ENCODE peak calls at places on chromosome 16, in nine cellular contexts. One of them, this sample, is unnamed.

GRCh38 chr16:66020061-66020460 is 346.4 kb upstream of the CDH5 start:
- DNase-seq in endodermal cell: no peak
- DNase-seq in heart right ventricle: no peak
- DNase-seq in sigmoid colon: no peak
- DNase-seq in choroid plexus epithelial cell: peak
- DNase-seq in prostate gland: no peak
- DNase-seq in GM23338: no peak
- DNase-seq in spleen: no peak
- DNase-seq in neural progenitor cell: no peak
- DNase-seq in this sample: no peak

GRCh38 chr16:2904922-2905240 is 6.8 kb upstream of the FLYWCH1 start:
- DNase-seq in heart right ventricle: no peak
- DNase-seq in neural progenitor cell: no peak
- DNase-seq in prostate gland: no peak
- DNase-seq in endodermal cell: no peak
- DNase-seq in GM23338: no peak
- DNase-seq in sigmoid colon: peak
- DNase-seq in spleen: no peak
- DNase-seq in choroid plexus epithelial cell: no peak
- DNase-seq in this sample: no peak

GRCh38 chr16:19400709-19401108 is 17.0 kb upstream of the TMC5 start:
- DNase-seq in GM23338: peak
- DNase-seq in neural progenitor cell: no peak
- DNase-seq in spleen: no peak
- DNase-seq in prostate gland: no peak
- DNase-seq in sigmoid colon: no peak
- DNase-seq in choroid plexus epithelial cell: no peak
- DNase-seq in endodermal cell: peak
- DNase-seq in heart right ventricle: no peak
- DNase-seq in this sample: no peak

GRCh38 chr16:83137326-83137770 is 510.6 kb downstream of the CDH13 start:
- DNase-seq in prostate gland: peak
- DNase-seq in neural progenitor cell: peak
- DNase-seq in choroid plexus epithelial cell: peak
- DNase-seq in spleen: no peak
- DNase-seq in heart right ventricle: no peak
- DNase-seq in sigmoid colon: no peak
- DNase-seq in endodermal cell: no peak
- DNase-seq in GM23338: no peak
- DNase-seq in this sample: no peak

GRCh38 chr16:58515871-58516767 is 802 bp downstream of the SETD6 start:
- DNase-seq in endodermal cell: peak
- DNase-seq in neural progenitor cell: peak
- DNase-seq in prostate gland: no peak
- DNase-seq in heart right ventricle: no peak
- DNase-seq in sigmoid colon: peak
- DNase-seq in choroid plexus epithelial cell: no peak
- DNase-seq in GM23338: peak
- DNase-seq in spleen: peak
- DNase-seq in this sample: no peak

GRCh38 chr16:86632944-86633343 is 54.6 kb downstream of the FOXL1 start:
- DNase-seq in prostate gland: no peak
- DNase-seq in spleen: no peak
- DNase-seq in choroid plexus epithelial cell: no peak
- DNase-seq in heart right ventricle: no peak
- DNase-seq in endodermal cell: no peak
- DNase-seq in neural progenitor cell: no peak
- DNase-seq in sigmoid colon: no peak
- DNase-seq in GM23338: no peak
- DNase-seq in this sample: no peak

GRCh38 chr16:47299587-47299986 is 155.8 kb upstream of the NETO2 start:
- DNase-seq in neural progenitor cell: no peak
- DNase-seq in prostate gland: no peak
- DNase-seq in endodermal cell: no peak
- DNase-seq in spleen: no peak
- DNase-seq in choroid plexus epithelial cell: no peak
- DNase-seq in heart right ventricle: no peak
- DNase-seq in sigmoid colon: no peak
- DNase-seq in GM23338: no peak
- DNase-seq in this sample: no peak

GRCh38 chr16:23436992-23437391 is 16.0 kb downstream of the COG7 start:
- DNase-seq in heart right ventricle: no peak
- DNase-seq in prostate gland: no peak
- DNase-seq in neural progenitor cell: no peak
- DNase-seq in endodermal cell: no peak
- DNase-seq in choroid plexus epithelial cell: no peak
- DNase-seq in GM23338: no peak
- DNase-seq in spleen: no peak
- DNase-seq in sigmoid colon: no peak
- DNase-seq in this sample: no peak

GRCh38 chr16:24009060-24009459 is 173.3 kb downstream of the PRKCB start:
- DNase-seq in endodermal cell: no peak
- DNase-seq in GM23338: no peak
- DNase-seq in prostate gland: no peak
- DNase-seq in spleen: no peak
- DNase-seq in choroid plexus epithelial cell: no peak
- DNase-seq in neural progenitor cell: no peak
- DNase-seq in heart right ventricle: no peak
- DNase-seq in sigmoid colon: no peak
- DNase-seq in this sample: no peak

GRCh38 chr16:66188786-66189725 is 177.4 kb upstream of the CDH5 start:
- DNase-seq in prostate gland: no peak
- DNase-seq in neural progenitor cell: peak
- DNase-seq in GM23338: no peak
- DNase-seq in choroid plexus epithelial cell: peak
- DNase-seq in endodermal cell: peak
- DNase-seq in spleen: no peak
- DNase-seq in heart right ventricle: peak
- DNase-seq in sigmoid colon: no peak
- DNase-seq in this sample: no peak

GRCh38 chr16:56919099-56919800 is 12.7 kb upstream of the HERPUD1 start:
- DNase-seq in heart right ventricle: no peak
- DNase-seq in endodermal cell: peak
- DNase-seq in neural progenitor cell: no peak
- DNase-seq in prostate gland: peak
- DNase-seq in GM23338: no peak
- DNase-seq in choroid plexus epithelial cell: no peak
- DNase-seq in spleen: no peak
- DNase-seq in sigmoid colon: peak
- DNase-seq in this sample: no peak

GRCh38 chr16:27208809-27209208 is 5.5 kb downstream of the KDM8 start:
- DNase-seq in GM23338: no peak
- DNase-seq in choroid plexus epithelial cell: no peak
- DNase-seq in heart right ventricle: no peak
- DNase-seq in spleen: no peak
- DNase-seq in sigmoid colon: no peak
- DNase-seq in prostate gland: no peak
- DNase-seq in endodermal cell: no peak
- DNase-seq in neural progenitor cell: no peak
- DNase-seq in this sample: no peak

GRCh38 chr16:82071421-82071820 is 36.4 kb downstream of the HSD17B2 start:
- DNase-seq in heart right ventricle: no peak
- DNase-seq in neural progenitor cell: peak
- DNase-seq in endodermal cell: no peak
- DNase-seq in prostate gland: no peak
- DNase-seq in GM23338: no peak
- DNase-seq in spleen: no peak
- DNase-seq in sigmoid colon: no peak
- DNase-seq in choroid plexus epithelial cell: no peak
- DNase-seq in this sample: no peak
- H3K4me3 ChIP-seq in heart right ventricle: no peak
- H3K4me3 ChIP-seq in neural progenitor cell: no peak
- H3K4me3 ChIP-seq in endodermal cell: no peak
- H3K4me3 ChIP-seq in prostate gland: no peak
- H3K4me3 ChIP-seq in GM23338: no peak
- H3K4me3 ChIP-seq in spleen: no peak
- H3K4me3 ChIP-seq in sigmoid colon: no peak
- H3K4me3 ChIP-seq in choroid plexus epithelial cell: no peak
- H3K4me3 ChIP-seq in this sample: no peak

GRCh38 chr16:11675561-11676511 is 7.6 kb downstream of the SNN start:
- DNase-seq in endodermal cell: peak
- DNase-seq in spleen: no peak
- DNase-seq in GM23338: peak
- DNase-seq in choroid plexus epithelial cell: no peak
- DNase-seq in heart right ventricle: no peak
- DNase-seq in sigmoid colon: peak
- DNase-seq in prostate gland: no peak
- DNase-seq in neural progenitor cell: no peak
- DNase-seq in this sample: no peak
- TF ChIP-seq CTCF in endodermal cell: no peak
- TF ChIP-seq CTCF in spleen: no peak
- TF ChIP-seq CTCF in GM23338: no peak
- TF ChIP-seq CTCF in choroid plexus epithelial cell: no peak
- TF ChIP-seq CTCF in heart right ventricle: no peak
- TF ChIP-seq CTCF in sigmoid colon: no peak
- TF ChIP-seq CTCF in prostate gland: no peak
- TF ChIP-seq CTCF in neural progenitor cell: no peak
- TF ChIP-seq CTCF in this sample: no peak

GRCh38 chr16:79582789-79583188 is 17.7 kb downstream of the MAF start:
- DNase-seq in spleen: no peak
- DNase-seq in neural progenitor cell: no peak
- DNase-seq in sigmoid colon: no peak
- DNase-seq in heart right ventricle: no peak
- DNase-seq in prostate gland: no peak
- DNase-seq in choroid plexus epithelial cell: no peak
- DNase-seq in endodermal cell: no peak
- DNase-seq in GM23338: no peak
- DNase-seq in this sample: no peak
- H3K4me3 ChIP-seq in spleen: no peak
- H3K4me3 ChIP-seq in neural progenitor cell: no peak
- H3K4me3 ChIP-seq in sigmoid colon: no peak
- H3K4me3 ChIP-seq in heart right ventricle: no peak
- H3K4me3 ChIP-seq in prostate gland: no peak
- H3K4me3 ChIP-seq in choroid plexus epithelial cell: no peak
- H3K4me3 ChIP-seq in endodermal cell: no peak
- H3K4me3 ChIP-seq in GM23338: no peak
- H3K4me3 ChIP-seq in this sample: no peak

DNA sequence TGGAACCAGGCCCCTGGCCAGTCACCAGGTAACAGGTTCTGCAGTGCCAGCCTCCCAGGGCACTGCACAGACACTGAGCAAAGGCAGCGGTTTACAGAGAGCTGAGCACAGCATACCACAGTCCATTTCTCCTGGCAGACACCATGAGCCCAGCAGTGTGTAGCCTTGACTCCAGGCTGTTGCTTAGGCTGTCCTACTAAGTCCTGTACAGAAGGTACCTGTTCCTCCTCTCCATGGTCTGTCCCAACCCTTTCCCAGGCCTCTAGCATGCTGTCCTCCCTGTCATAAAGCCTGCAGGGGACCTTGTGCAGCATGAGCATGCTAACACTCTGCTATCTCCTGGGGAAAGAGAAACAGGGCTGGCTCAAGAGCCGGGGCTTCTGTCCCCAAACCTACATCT is 20.0 kb downstream of the ATP6V0D1 start:
- DNase-seq in spleen: no peak
- DNase-seq in sigmoid colon: no peak
- DNase-seq in endodermal cell: no peak
- DNase-seq in heart right ventricle: no peak
- DNase-seq in choroid plexus epithelial cell: no peak
- DNase-seq in GM23338: no peak
- DNase-seq in neural progenitor cell: no peak
- DNase-seq in prostate gland: no peak
- DNase-seq in this sample: no peak
- TF ChIP-seq CTCF in spleen: no peak
- TF ChIP-seq CTCF in sigmoid colon: no peak
- TF ChIP-seq CTCF in endodermal cell: no peak
- TF ChIP-seq CTCF in heart right ventricle: no peak
- TF ChIP-seq CTCF in choroid plexus epithelial cell: no peak
- TF ChIP-seq CTCF in GM23338: no peak
- TF ChIP-seq CTCF in neural progenitor cell: no peak
- TF ChIP-seq CTCF in prostate gland: no peak
- TF ChIP-seq CTCF in this sample: no peak

DNA sequence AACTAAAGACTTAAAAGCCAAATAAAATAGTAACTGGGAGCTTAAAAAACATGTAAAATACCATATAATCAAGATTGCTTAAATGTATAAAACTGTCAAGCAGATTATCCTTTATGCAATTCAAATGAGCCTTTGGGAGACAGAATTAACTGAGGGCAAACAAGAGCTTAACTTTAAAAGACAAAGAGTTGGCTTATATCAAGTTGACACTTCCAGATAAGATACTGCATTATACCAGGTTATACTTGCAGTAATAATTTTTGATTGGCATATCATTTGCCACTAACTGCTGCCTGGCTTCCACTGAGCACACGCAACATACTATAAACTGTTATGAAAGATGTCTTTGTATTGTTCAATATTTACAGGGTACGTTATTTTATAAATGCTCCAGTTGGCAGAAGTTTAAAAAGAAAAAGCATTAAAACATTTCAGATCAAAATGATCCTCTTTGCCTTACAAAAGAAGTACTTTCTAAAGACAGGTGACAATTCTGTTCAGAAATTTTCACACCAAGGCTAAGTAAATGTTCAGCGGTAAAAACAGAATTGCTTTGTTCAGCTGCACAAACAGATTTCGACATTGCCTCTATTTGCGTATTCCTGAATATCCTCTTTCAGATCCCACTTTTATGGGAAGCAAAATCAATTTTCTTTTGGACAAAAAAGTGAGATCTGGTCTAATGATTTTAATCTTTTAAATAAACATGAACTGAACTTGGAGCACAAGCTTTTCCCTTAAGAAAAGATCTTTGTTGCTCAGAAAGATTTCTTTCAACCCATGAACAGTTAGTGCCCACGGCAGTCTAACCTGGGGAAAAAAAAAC is 50.7 kb downstream of the TOX3 start:
- DNase-seq in sigmoid colon: no peak
- DNase-seq in neural progenitor cell: no peak
- DNase-seq in endodermal cell: no peak
- DNase-seq in prostate gland: no peak
- DNase-seq in heart right ventricle: no peak
- DNase-seq in choroid plexus epithelial cell: no peak
- DNase-seq in spleen: no peak
- DNase-seq in GM23338: no peak
- DNase-seq in this sample: no peak
- H3K4me3 ChIP-seq in sigmoid colon: no peak
- H3K4me3 ChIP-seq in neural progenitor cell: no peak
- H3K4me3 ChIP-seq in endodermal cell: no peak
- H3K4me3 ChIP-seq in prostate gland: no peak
- H3K4me3 ChIP-seq in heart right ventricle: no peak
- H3K4me3 ChIP-seq in choroid plexus epithelial cell: no peak
- H3K4me3 ChIP-seq in spleen: no peak
- H3K4me3 ChIP-seq in GM23338: no peak
- H3K4me3 ChIP-seq in this sample: no peak

GRCh38 chr16:85385463-85386331 is 227.4 kb upstream of the GSE1 start:
- DNase-seq in endodermal cell: no peak
- DNase-seq in spleen: peak
- DNase-seq in choroid plexus epithelial cell: no peak
- DNase-seq in sigmoid colon: peak
- DNase-seq in prostate gland: no peak
- DNase-seq in heart right ventricle: no peak
- DNase-seq in GM23338: no peak
- DNase-seq in neural progenitor cell: no peak
- DNase-seq in this sample: no peak
- TF ChIP-seq CTCF in endodermal cell: no peak
- TF ChIP-seq CTCF in spleen: no peak
- TF ChIP-seq CTCF in choroid plexus epithelial cell: no peak
- TF ChIP-seq CTCF in sigmoid colon: no peak
- TF ChIP-seq CTCF in prostate gland: no peak
- TF ChIP-seq CTCF in heart right ventricle: no peak
- TF ChIP-seq CTCF in GM23338: peak
- TF ChIP-seq CTCF in neural progenitor cell: no peak
- TF ChIP-seq CTCF in this sample: no peak

This sample was measured in ascending aorta.